ENCODE peak calls at places on chromosomes 12 and 14, in five cellular contexts. J is ovary, Y is adrenal gland, R is colonic mucosa, K is pancreas. X is an unnamed sample.

GRCh38 chr12:123427036-123427769 is 9.3 kb downstream of the RILPL2 start:
- DNase-seq in J (no peak), R (no peak), K (no peak), Y (no peak), X (no peak)

GRCh38 chr12:1839464-1839863 is 19.1 kb downstream of the LRTM2 start:
- DNase-seq in Y (no peak), R (no peak), K (peak; percentile 30), J (no peak), X (no peak)

GRCh38 chr14:25122843-25123242 is 72.9 kb upstream of the STXBP6 start:
- DNase-seq in K (no peak), R (no peak), J (no peak), Y (no peak), X (no peak)

GRCh38 chr12:42705863-42706262 is 116.3 kb upstream of the PRICKLE1 start:
- DNase-seq in R (peak; percentile 26), Y (peak; percentile 62), K (no peak), J (peak; percentile 75), X (peak; percentile 74)

GRCh38 chr12:48995061-48995879 is 3.9 kb downstream of the DDN start:
- DNase-seq in J (peak; percentile 79), R (peak; percentile 87), Y (peak; percentile 76), K (peak; percentile 90), X (no peak)

GRCh38 chr14:94547726-94548125 is 13.5 kb upstream of the SERPINA4 start:
- DNase-seq in J (no peak), Y (no peak), R (no peak), K (no peak), X (no peak)

GRCh38 chr12:57744194-57744776 is 554 bp upstream of the TSPAN31 start:
- DNase-seq in J (peak; percentile 86), Y (peak; percentile 82), K (no peak), R (peak; percentile 76), X (peak; percentile 93)

GRCh38 chr14:72111921-72112320 is 179.7 kb downstream of the RGS6 start:
- DNase-seq in R (no peak), K (no peak), J (no peak), Y (no peak), X (no peak)

GRCh38 chr12:70180140-70180539 is 63.1 kb upstream of the CNOT2 start:
- DNase-seq in Y (no peak), K (no peak), R (no peak), J (no peak), X (no peak)

GRCh38 chr14:68655961-68656360 is 136.9 kb downstream of the ZFP36L1 start:
- DNase-seq in R (no peak), J (no peak), Y (no peak), K (no peak), X (peak; percentile 65)
- TF ChIP-seq CTCF in R (no peak), J (no peak), Y (no peak), K (no peak), X (no peak)

GRCh38 chr14:51996148-51996746 is 6.9 kb downstream of the RTRAF start:
- DNase-seq in K (no peak), J (no peak), R (no peak), Y (no peak), X (no peak)

GRCh38 chr14:51993274-51993673 is 3.9 kb downstream of the RTRAF start:
- DNase-seq in K (no peak), R (no peak), Y (no peak), J (no peak), X (no peak)

GRCh38 chr14:51989293-51990234 is at the start of gene RTRAF:
- DNase-seq in J (peak; percentile 93), K (peak; percentile 96), R (peak; percentile 95), Y (peak; percentile 91), X (peak; percentile 93)

GRCh38 chr14:51990488-51990887 is 1.1 kb downstream of the RTRAF start:
- DNase-seq in K (no peak), J (no peak), Y (no peak), R (no peak), X (no peak)
- TF ChIP-seq CTCF in K (no peak), J (no peak), Y (no peak), R (no peak), X (no peak)

DNA sequence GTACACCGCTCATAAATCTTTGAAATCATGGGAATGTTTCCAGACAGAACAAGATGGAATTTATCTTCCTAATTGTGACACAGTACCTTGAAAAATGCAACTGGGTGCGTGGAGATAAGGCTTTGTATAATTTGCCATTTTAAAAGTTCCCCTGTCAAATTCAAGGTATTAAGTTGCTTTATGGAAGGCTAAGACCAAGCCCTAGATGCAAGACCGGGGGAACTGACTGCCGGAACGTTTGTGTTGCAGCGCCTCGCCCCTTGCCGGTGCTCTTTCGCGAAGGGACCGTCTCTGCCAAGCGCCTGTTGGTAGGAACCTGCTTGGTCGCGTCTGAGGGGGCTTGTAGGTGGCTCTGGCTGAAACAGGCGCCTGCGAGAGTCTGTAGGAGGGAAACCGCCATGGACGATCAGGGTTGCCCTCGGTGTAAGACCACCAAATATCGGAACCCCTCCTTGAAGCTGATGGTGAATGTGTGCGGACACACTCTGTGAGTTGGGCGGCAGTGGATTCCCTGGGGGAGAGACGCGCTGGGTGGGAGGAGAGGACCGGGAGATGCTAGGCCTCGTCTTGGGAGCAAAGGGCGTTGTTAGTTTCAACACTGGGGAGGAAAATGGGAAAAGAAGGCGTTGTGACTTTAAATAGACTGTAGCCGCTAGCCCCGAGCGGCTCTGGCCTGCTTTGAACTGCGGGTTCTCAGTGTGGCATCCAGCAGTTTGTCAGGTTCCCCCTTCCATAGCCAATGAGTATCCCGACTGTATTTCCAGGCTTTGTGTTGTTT is at the start of gene MNAT1:
- DNase-seq in R (peak; percentile 75), K (peak; percentile 85), J (peak; percentile 83), Y (peak; percentile 72), X (peak; percentile 86)
- TF ChIP-seq CTCF in R (no peak), K (no peak), J (no peak), Y (no peak), X (no peak)

DNA sequence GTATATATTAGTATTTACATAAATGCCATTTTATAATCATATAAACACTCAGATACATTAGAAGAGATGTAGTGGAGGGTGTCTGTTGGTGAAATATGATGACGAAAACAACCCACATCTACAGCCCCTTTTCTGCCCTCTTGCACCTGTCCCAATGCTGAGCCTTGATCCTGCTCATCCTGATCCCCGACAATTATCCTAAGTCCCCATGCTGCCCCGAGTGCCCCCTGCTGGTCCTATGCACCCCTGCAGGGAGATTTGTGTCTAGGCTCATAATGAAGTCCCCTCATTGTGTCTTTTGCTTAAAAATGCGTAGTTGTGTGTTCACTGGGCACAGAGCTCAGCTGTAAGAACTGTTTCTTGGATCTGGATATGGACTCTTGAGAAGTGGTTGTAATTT is 554.5 kb downstream of the TMEM121 start:
- DNase-seq in J (no peak), Y (no peak), K (no peak), R (no peak), X (no peak)
- TF ChIP-seq CTCF in J (no peak), Y (no peak), K (no peak), R (no peak), X (no peak)

DNA sequence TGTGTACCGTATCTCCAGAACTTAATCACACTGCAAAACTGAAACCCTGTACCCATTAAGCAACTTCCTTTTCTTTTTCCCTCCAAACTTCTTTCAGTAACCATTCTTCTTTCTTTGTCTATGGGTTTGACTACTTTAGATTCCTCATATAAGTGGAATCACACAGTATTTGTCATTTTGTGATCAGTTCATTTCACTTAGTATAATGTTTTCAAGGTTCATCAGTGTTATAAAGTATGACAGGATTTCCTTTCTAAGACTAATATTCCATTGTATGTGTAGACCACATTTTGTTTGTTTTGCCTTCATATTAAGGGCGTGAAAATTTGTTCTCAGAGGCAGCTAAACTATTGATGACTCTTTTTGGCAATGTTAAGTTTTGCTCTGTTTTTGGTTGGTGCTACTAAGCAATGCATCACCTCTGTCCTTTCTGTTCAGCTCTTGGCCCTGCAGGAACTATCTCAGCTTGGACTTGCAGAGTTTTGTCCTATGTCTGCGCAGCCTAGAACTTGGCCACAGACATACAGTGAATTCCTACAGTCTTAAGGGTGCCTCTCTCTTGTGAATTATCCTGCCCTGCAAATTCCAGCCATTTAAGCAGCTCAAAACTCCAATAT is 1.6 kb upstream of the KLRG1 start:
- DNase-seq in R (no peak), Y (no peak), J (no peak), K (no peak), X (no peak)
- TF ChIP-seq CTCF in R (no peak), Y (no peak), J (no peak), K (no peak), X (no peak)

GRCh38 chr14:21852061-21852664 is 178.5 kb upstream of the OR4E1 start:
- DNase-seq in J (no peak), Y (no peak), K (peak; percentile 62), R (peak; percentile 51), X (no peak)
- TF ChIP-seq CTCF in J (no peak), Y (peak; percentile 11), K (peak; percentile 27), R (peak; percentile 62), X (peak; percentile 24)

X was measured in coronary artery.